ENCODE peak calls at places on chromosomes 7 and 10, in four cellular contexts. One of them, this sample, is unnamed.

GRCh38 chr10:109282510-109282909 is 640.8 kb downstream of the XPNPEP1 start:
- DNase-seq in RCC 7860: peak
- DNase-seq in NCI-H1417: no peak
- DNase-seq in Ammon's horn: no peak
- DNase-seq in this sample: no peak

GRCh38 chr10:24953350-24954074 is 1.1 kb upstream of the PRTFDC1 start:
- DNase-seq in RCC 7860: no peak
- DNase-seq in NCI-H1417: no peak
- DNase-seq in Ammon's horn: no peak
- DNase-seq in this sample: peak

GRCh38 chr7:11054033-11054432 is 80.4 kb downstream of the PHF14 start:
- DNase-seq in RCC 7860: no peak
- DNase-seq in NCI-H1417: no peak
- DNase-seq in Ammon's horn: no peak
- DNase-seq in this sample: no peak

GRCh38 chr7:363626-364025 is 73.7 kb downstream of the FOXL3 start:
- DNase-seq in RCC 7860: no peak
- DNase-seq in NCI-H1417: no peak
- DNase-seq in Ammon's horn: no peak
- DNase-seq in this sample: no peak

GRCh38 chr10:22230331-22230833 is 12.6 kb upstream of the EBLN1 start:
- DNase-seq in RCC 7860: no peak
- DNase-seq in NCI-H1417: peak
- DNase-seq in Ammon's horn: peak
- DNase-seq in this sample: peak

GRCh38 chr7:29281782-29282541 is 87.4 kb downstream of the CHN2 start:
- DNase-seq in RCC 7860: no peak
- DNase-seq in NCI-H1417: peak
- DNase-seq in Ammon's horn: peak
- DNase-seq in this sample: peak

GRCh38 chr10:118148245-118148644 is 101.5 kb upstream of the RAB11FIP2 start:
- DNase-seq in RCC 7860: no peak
- DNase-seq in NCI-H1417: no peak
- DNase-seq in Ammon's horn: no peak
- DNase-seq in this sample: no peak

GRCh38 chr10:101529720-101530553 is 58.1 kb downstream of the POLL start:
- DNase-seq in RCC 7860: no peak
- DNase-seq in NCI-H1417: no peak
- DNase-seq in Ammon's horn: peak
- DNase-seq in this sample: no peak

GRCh38 chr7:116434820-116435341 is 64.7 kb upstream of the CAV2 start:
- DNase-seq in RCC 7860: peak
- DNase-seq in NCI-H1417: no peak
- DNase-seq in Ammon's horn: no peak
- DNase-seq in this sample: no peak

GRCh38 chr7:66377714-66378113 is 172.6 kb downstream of the TPST1 start:
- DNase-seq in RCC 7860: no peak
- DNase-seq in NCI-H1417: no peak
- DNase-seq in Ammon's horn: no peak
- DNase-seq in this sample: no peak

GRCh38 chr10:71957546-71958275 is 6.5 kb upstream of the CHST3 start:
- DNase-seq in RCC 7860: no peak
- DNase-seq in NCI-H1417: no peak
- DNase-seq in Ammon's horn: no peak
- DNase-seq in this sample: no peak

GRCh38 chr7:81447351-81447952 is 322.4 kb downstream of the HGF start:
- DNase-seq in RCC 7860: peak
- DNase-seq in NCI-H1417: peak
- DNase-seq in Ammon's horn: peak
- DNase-seq in this sample: no peak

GRCh38 chr7:140316165-140316661 is 82.1 kb downstream of the SLC37A3 start:
- DNase-seq in RCC 7860: peak
- DNase-seq in NCI-H1417: no peak
- DNase-seq in Ammon's horn: peak
- DNase-seq in this sample: peak